ENCODE peak calls at places on chromosomes 3 and 15, in ten cellular contexts. One of them, this sample, is unnamed.

GRCh38 chr15:70348581-70349344 is 251.0 kb upstream of the TLE3 start:
- DNase-seq in globus pallidus: peak
- DNase-seq in NCI-H1694: no peak
- DNase-seq in HFFc6: no peak
- DNase-seq in CD4-positive, CD25-positive, alpha-beta regulatory T cell: no peak
- DNase-seq in ELR: no peak
- DNase-seq in stimulated activated CD4-positive, alpha-beta T cell treated with anti-CD3 and anti-CD28 coated beads, TNF-alpha, amount 100 ng/mL, for 1 hour: no peak
- DNase-seq in lower lobe of right lung: peak
- DNase-seq in HCT116: no peak
- DNase-seq in iPS-NIHi11: no peak
- DNase-seq in this sample: peak

GRCh38 chr15:39118510-39118909 is 462.4 kb upstream of the THBS1 start:
- DNase-seq in stimulated activated CD4-positive, alpha-beta T cell treated with anti-CD3 and anti-CD28 coated beads, TNF-alpha, amount 100 ng/mL, for 1 hour: no peak
- DNase-seq in CD4-positive, CD25-positive, alpha-beta regulatory T cell: no peak
- DNase-seq in HCT116: no peak
- DNase-seq in globus pallidus: no peak
- DNase-seq in HFFc6: peak
- DNase-seq in NCI-H1694: no peak
- DNase-seq in lower lobe of right lung: no peak
- DNase-seq in iPS-NIHi11: no peak
- DNase-seq in ELR: peak
- DNase-seq in this sample: no peak

GRCh38 chr15:46089438-46090044 is 454.7 kb downstream of the SQOR start:
- DNase-seq in HFFc6: no peak
- DNase-seq in iPS-NIHi11: no peak
- DNase-seq in ELR: no peak
- DNase-seq in NCI-H1694: no peak
- DNase-seq in stimulated activated CD4-positive, alpha-beta T cell treated with anti-CD3 and anti-CD28 coated beads, TNF-alpha, amount 100 ng/mL, for 1 hour: no peak
- DNase-seq in HCT116: no peak
- DNase-seq in CD4-positive, CD25-positive, alpha-beta regulatory T cell: no peak
- DNase-seq in lower lobe of right lung: no peak
- DNase-seq in globus pallidus: no peak
- DNase-seq in this sample: no peak

GRCh38 chr15:63491116-63491817 is 13.1 kb upstream of the USP3 start:
- DNase-seq in ELR: no peak
- DNase-seq in CD4-positive, CD25-positive, alpha-beta regulatory T cell: no peak
- DNase-seq in globus pallidus: no peak
- DNase-seq in iPS-NIHi11: no peak
- DNase-seq in HFFc6: no peak
- DNase-seq in NCI-H1694: no peak
- DNase-seq in stimulated activated CD4-positive, alpha-beta T cell treated with anti-CD3 and anti-CD28 coated beads, TNF-alpha, amount 100 ng/mL, for 1 hour: no peak
- DNase-seq in HCT116: no peak
- DNase-seq in lower lobe of right lung: no peak
- DNase-seq in this sample: no peak

GRCh38 chr15:63156708-63157065 is 590 bp downstream of the RPS27L start:
- DNase-seq in CD4-positive, CD25-positive, alpha-beta regulatory T cell: no peak
- DNase-seq in HCT116: no peak
- DNase-seq in NCI-H1694: no peak
- DNase-seq in lower lobe of right lung: no peak
- DNase-seq in ELR: peak
- DNase-seq in globus pallidus: peak
- DNase-seq in stimulated activated CD4-positive, alpha-beta T cell treated with anti-CD3 and anti-CD28 coated beads, TNF-alpha, amount 100 ng/mL, for 1 hour: no peak
- DNase-seq in HFFc6: peak
- DNase-seq in iPS-NIHi11: peak
- DNase-seq in this sample: peak

GRCh38 chr3:40317061-40317676 is 7.7 kb downstream of the EIF1B start:
- DNase-seq in HCT116: peak
- DNase-seq in ELR: peak
- DNase-seq in iPS-NIHi11: peak
- DNase-seq in stimulated activated CD4-positive, alpha-beta T cell treated with anti-CD3 and anti-CD28 coated beads, TNF-alpha, amount 100 ng/mL, for 1 hour: no peak
- DNase-seq in HFFc6: peak
- DNase-seq in CD4-positive, CD25-positive, alpha-beta regulatory T cell: peak
- DNase-seq in globus pallidus: peak
- DNase-seq in lower lobe of right lung: no peak
- DNase-seq in NCI-H1694: no peak
- DNase-seq in this sample: peak

GRCh38 chr3:170907519-170908234 is 760 bp downstream of the EIF5A2 start:
- DNase-seq in HFFc6: peak
- DNase-seq in HCT116: no peak
- DNase-seq in ELR: peak
- DNase-seq in CD4-positive, CD25-positive, alpha-beta regulatory T cell: peak
- DNase-seq in NCI-H1694: no peak
- DNase-seq in lower lobe of right lung: no peak
- DNase-seq in stimulated activated CD4-positive, alpha-beta T cell treated with anti-CD3 and anti-CD28 coated beads, TNF-alpha, amount 100 ng/mL, for 1 hour: no peak
- DNase-seq in globus pallidus: peak
- DNase-seq in iPS-NIHi11: no peak
- DNase-seq in this sample: no peak

GRCh38 chr3:117322866-117323265 is 613.3 kb downstream of the TUSC7 start:
- DNase-seq in ELR: peak
- DNase-seq in NCI-H1694: no peak
- DNase-seq in iPS-NIHi11: peak
- DNase-seq in stimulated activated CD4-positive, alpha-beta T cell treated with anti-CD3 and anti-CD28 coated beads, TNF-alpha, amount 100 ng/mL, for 1 hour: no peak
- DNase-seq in HCT116: no peak
- DNase-seq in HFFc6: no peak
- DNase-seq in CD4-positive, CD25-positive, alpha-beta regulatory T cell: no peak
- DNase-seq in globus pallidus: no peak
- DNase-seq in lower lobe of right lung: no peak
- DNase-seq in this sample: no peak

GRCh38 chr3:155880286-155880685 is 9.8 kb downstream of the GMPS start:
- DNase-seq in CD4-positive, CD25-positive, alpha-beta regulatory T cell: no peak
- DNase-seq in NCI-H1694: no peak
- DNase-seq in HFFc6: no peak
- DNase-seq in lower lobe of right lung: no peak
- DNase-seq in HCT116: no peak
- DNase-seq in ELR: no peak
- DNase-seq in globus pallidus: no peak
- DNase-seq in stimulated activated CD4-positive, alpha-beta T cell treated with anti-CD3 and anti-CD28 coated beads, TNF-alpha, amount 100 ng/mL, for 1 hour: no peak
- DNase-seq in iPS-NIHi11: no peak
- DNase-seq in this sample: no peak

GRCh38 chr3:184773341-184774186 is 38.4 kb upstream of the VPS8 start:
- DNase-seq in HCT116: no peak
- DNase-seq in CD4-positive, CD25-positive, alpha-beta regulatory T cell: no peak
- DNase-seq in ELR: no peak
- DNase-seq in lower lobe of right lung: no peak
- DNase-seq in iPS-NIHi11: no peak
- DNase-seq in stimulated activated CD4-positive, alpha-beta T cell treated with anti-CD3 and anti-CD28 coated beads, TNF-alpha, amount 100 ng/mL, for 1 hour: no peak
- DNase-seq in globus pallidus: no peak
- DNase-seq in NCI-H1694: no peak
- DNase-seq in HFFc6: no peak
- DNase-seq in this sample: no peak

GRCh38 chr3:16477054-16477453 is 36.4 kb downstream of the RFTN1 start:
- DNase-seq in lower lobe of right lung: no peak
- DNase-seq in NCI-H1694: no peak
- DNase-seq in ELR: peak
- DNase-seq in HFFc6: no peak
- DNase-seq in HCT116: no peak
- DNase-seq in globus pallidus: no peak
- DNase-seq in CD4-positive, CD25-positive, alpha-beta regulatory T cell: no peak
- DNase-seq in stimulated activated CD4-positive, alpha-beta T cell treated with anti-CD3 and anti-CD28 coated beads, TNF-alpha, amount 100 ng/mL, for 1 hour: no peak
- DNase-seq in iPS-NIHi11: no peak
- DNase-seq in this sample: peak

GRCh38 chr3:157077565-157077991 is 82.4 kb downstream of the CCNL1 start:
- DNase-seq in ELR: no peak
- DNase-seq in HFFc6: peak
- DNase-seq in stimulated activated CD4-positive, alpha-beta T cell treated with anti-CD3 and anti-CD28 coated beads, TNF-alpha, amount 100 ng/mL, for 1 hour: no peak
- DNase-seq in HCT116: no peak
- DNase-seq in iPS-NIHi11: peak
- DNase-seq in CD4-positive, CD25-positive, alpha-beta regulatory T cell: no peak
- DNase-seq in globus pallidus: peak
- DNase-seq in lower lobe of right lung: no peak
- DNase-seq in NCI-H1694: no peak
- DNase-seq in this sample: no peak

GRCh38 chr3:123271466-123272159 is 69.9 kb downstream of the SEC22A start:
- DNase-seq in iPS-NIHi11: no peak
- DNase-seq in lower lobe of right lung: no peak
- DNase-seq in ELR: no peak
- DNase-seq in NCI-H1694: no peak
- DNase-seq in HFFc6: no peak
- DNase-seq in globus pallidus: no peak
- DNase-seq in CD4-positive, CD25-positive, alpha-beta regulatory T cell: no peak
- DNase-seq in HCT116: no peak
- DNase-seq in stimulated activated CD4-positive, alpha-beta T cell treated with anti-CD3 and anti-CD28 coated beads, TNF-alpha, amount 100 ng/mL, for 1 hour: no peak
- DNase-seq in this sample: no peak

GRCh38 chr15:37941779-37942178 is 7.3 kb downstream of the TMCO5A start:
- DNase-seq in lower lobe of right lung: no peak
- DNase-seq in HFFc6: no peak
- DNase-seq in globus pallidus: no peak
- DNase-seq in CD4-positive, CD25-positive, alpha-beta regulatory T cell: no peak
- DNase-seq in HCT116: no peak
- DNase-seq in NCI-H1694: no peak
- DNase-seq in stimulated activated CD4-positive, alpha-beta T cell treated with anti-CD3 and anti-CD28 coated beads, TNF-alpha, amount 100 ng/mL, for 1 hour: no peak
- DNase-seq in ELR: no peak
- DNase-seq in iPS-NIHi11: no peak
- DNase-seq in this sample: no peak

GRCh38 chr3:8366214-8366613 is 135.4 kb upstream of the LMCD1 start:
- DNase-seq in iPS-NIHi11: no peak
- DNase-seq in NCI-H1694: no peak
- DNase-seq in ELR: no peak
- DNase-seq in CD4-positive, CD25-positive, alpha-beta regulatory T cell: no peak
- DNase-seq in HCT116: no peak
- DNase-seq in HFFc6: no peak
- DNase-seq in stimulated activated CD4-positive, alpha-beta T cell treated with anti-CD3 and anti-CD28 coated beads, TNF-alpha, amount 100 ng/mL, for 1 hour: no peak
- DNase-seq in lower lobe of right lung: no peak
- DNase-seq in globus pallidus: peak
- DNase-seq in this sample: no peak

GRCh38 chr3:195900426-195901355 is 7.7 kb downstream of the TNK2 start:
- DNase-seq in lower lobe of right lung: peak
- DNase-seq in CD4-positive, CD25-positive, alpha-beta regulatory T cell: no peak
- DNase-seq in ELR: peak
- DNase-seq in stimulated activated CD4-positive, alpha-beta T cell treated with anti-CD3 and anti-CD28 coated beads, TNF-alpha, amount 100 ng/mL, for 1 hour: no peak
- DNase-seq in iPS-NIHi11: no peak
- DNase-seq in NCI-H1694: no peak
- DNase-seq in globus pallidus: peak
- DNase-seq in HFFc6: peak
- DNase-seq in HCT116: no peak
- DNase-seq in this sample: no peak

GRCh38 chr15:41930867-41931222 is 37.0 kb upstream of the SPTBN5 start:
- DNase-seq in stimulated activated CD4-positive, alpha-beta T cell treated with anti-CD3 and anti-CD28 coated beads, TNF-alpha, amount 100 ng/mL, for 1 hour: no peak
- DNase-seq in lower lobe of right lung: no peak
- DNase-seq in ELR: no peak
- DNase-seq in iPS-NIHi11: no peak
- DNase-seq in HFFc6: no peak
- DNase-seq in NCI-H1694: no peak
- DNase-seq in HCT116: no peak
- DNase-seq in globus pallidus: no peak
- DNase-seq in CD4-positive, CD25-positive, alpha-beta regulatory T cell: no peak
- DNase-seq in this sample: no peak

GRCh38 chr3:32226875-32227500 is 11.5 kb upstream of the CMTM8 start:
- DNase-seq in lower lobe of right lung: no peak
- DNase-seq in stimulated activated CD4-positive, alpha-beta T cell treated with anti-CD3 and anti-CD28 coated beads, TNF-alpha, amount 100 ng/mL, for 1 hour: no peak
- DNase-seq in iPS-NIHi11: no peak
- DNase-seq in NCI-H1694: no peak
- DNase-seq in HCT116: peak
- DNase-seq in ELR: peak
- DNase-seq in HFFc6: peak
- DNase-seq in CD4-positive, CD25-positive, alpha-beta regulatory T cell: no peak
- DNase-seq in globus pallidus: no peak
- DNase-seq in this sample: no peak

GRCh38 chr15:35484231-35484945 is 61.6 kb downstream of the DPH6 start:
- DNase-seq in stimulated activated CD4-positive, alpha-beta T cell treated with anti-CD3 and anti-CD28 coated beads, TNF-alpha, amount 100 ng/mL, for 1 hour: no peak
- DNase-seq in HFFc6: no peak
- DNase-seq in globus pallidus: no peak
- DNase-seq in CD4-positive, CD25-positive, alpha-beta regulatory T cell: no peak
- DNase-seq in iPS-NIHi11: no peak
- DNase-seq in NCI-H1694: no peak
- DNase-seq in ELR: no peak
- DNase-seq in lower lobe of right lung: no peak
- DNase-seq in HCT116: no peak
- DNase-seq in this sample: peak

GRCh38 chr3:187807086-187807862 is 62.0 kb upstream of the BCL6 start:
- DNase-seq in ELR: peak
- DNase-seq in lower lobe of right lung: no peak
- DNase-seq in CD4-positive, CD25-positive, alpha-beta regulatory T cell: no peak
- DNase-seq in HCT116: no peak
- DNase-seq in HFFc6: peak
- DNase-seq in stimulated activated CD4-positive, alpha-beta T cell treated with anti-CD3 and anti-CD28 coated beads, TNF-alpha, amount 100 ng/mL, for 1 hour: no peak
- DNase-seq in iPS-NIHi11: no peak
- DNase-seq in globus pallidus: no peak
- DNase-seq in NCI-H1694: no peak
- DNase-seq in this sample: peak

GRCh38 chr15:80550219-80550909 is 144.7 kb upstream of the ABHD17C start:
- DNase-seq in NCI-H1694: no peak
- DNase-seq in stimulated activated CD4-positive, alpha-beta T cell treated with anti-CD3 and anti-CD28 coated beads, TNF-alpha, amount 100 ng/mL, for 1 hour: no peak
- DNase-seq in lower lobe of right lung: no peak
- DNase-seq in ELR: peak
- DNase-seq in globus pallidus: no peak
- DNase-seq in CD4-positive, CD25-positive, alpha-beta regulatory T cell: no peak
- DNase-seq in iPS-NIHi11: no peak
- DNase-seq in HCT116: no peak
- DNase-seq in HFFc6: peak
- DNase-seq in this sample: peak

GRCh38 chr3:109806929-109807328 is 469.6 kb upstream of the DPPA4 start:
- DNase-seq in globus pallidus: no peak
- DNase-seq in stimulated activated CD4-positive, alpha-beta T cell treated with anti-CD3 and anti-CD28 coated beads, TNF-alpha, amount 100 ng/mL, for 1 hour: peak
- DNase-seq in HCT116: peak
- DNase-seq in ELR: peak
- DNase-seq in CD4-positive, CD25-positive, alpha-beta regulatory T cell: peak
- DNase-seq in NCI-H1694: no peak
- DNase-seq in iPS-NIHi11: no peak
- DNase-seq in lower lobe of right lung: no peak
- DNase-seq in HFFc6: peak
- DNase-seq in this sample: no peak

GRCh38 chr3:170054204-170054603 is 16.4 kb downstream of the GPR160 start:
- DNase-seq in globus pallidus: no peak
- DNase-seq in HCT116: no peak
- DNase-seq in HFFc6: no peak
- DNase-seq in ELR: peak
- DNase-seq in stimulated activated CD4-positive, alpha-beta T cell treated with anti-CD3 and anti-CD28 coated beads, TNF-alpha, amount 100 ng/mL, for 1 hour: no peak
- DNase-seq in iPS-NIHi11: no peak
- DNase-seq in NCI-H1694: no peak
- DNase-seq in lower lobe of right lung: no peak
- DNase-seq in CD4-positive, CD25-positive, alpha-beta regulatory T cell: peak
- DNase-seq in this sample: peak

GRCh38 chr15:27059610-27060202 is 88.7 kb downstream of the GABRG3 start:
- DNase-seq in stimulated activated CD4-positive, alpha-beta T cell treated with anti-CD3 and anti-CD28 coated beads, TNF-alpha, amount 100 ng/mL, for 1 hour: no peak
- DNase-seq in HCT116: peak
- DNase-seq in lower lobe of right lung: no peak
- DNase-seq in HFFc6: peak
- DNase-seq in ELR: peak
- DNase-seq in iPS-NIHi11: peak
- DNase-seq in CD4-positive, CD25-positive, alpha-beta regulatory T cell: no peak
- DNase-seq in globus pallidus: peak
- DNase-seq in NCI-H1694: peak
- DNase-seq in this sample: peak

GRCh38 chr3:187063286-187064081 is 75.8 kb downstream of the RPL39L start:
- DNase-seq in HCT116: no peak
- DNase-seq in stimulated activated CD4-positive, alpha-beta T cell treated with anti-CD3 and anti-CD28 coated beads, TNF-alpha, amount 100 ng/mL, for 1 hour: no peak
- DNase-seq in HFFc6: no peak
- DNase-seq in CD4-positive, CD25-positive, alpha-beta regulatory T cell: peak
- DNase-seq in ELR: no peak
- DNase-seq in globus pallidus: no peak
- DNase-seq in NCI-H1694: no peak
- DNase-seq in lower lobe of right lung: no peak
- DNase-seq in iPS-NIHi11: no peak
- DNase-seq in this sample: peak

GRCh38 chr3:190120161-190121060 is at the start of gene P3H2:
- DNase-seq in stimulated activated CD4-positive, alpha-beta T cell treated with anti-CD3 and anti-CD28 coated beads, TNF-alpha, amount 100 ng/mL, for 1 hour: no peak
- DNase-seq in HFFc6: peak
- DNase-seq in globus pallidus: peak
- DNase-seq in iPS-NIHi11: peak
- DNase-seq in CD4-positive, CD25-positive, alpha-beta regulatory T cell: no peak
- DNase-seq in NCI-H1694: peak
- DNase-seq in HCT116: peak
- DNase-seq in lower lobe of right lung: peak
- DNase-seq in ELR: peak
- DNase-seq in this sample: peak

GRCh38 chr15:85406916-85407315 is 26.5 kb downstream of the AKAP13 start:
- DNase-seq in NCI-H1694: no peak
- DNase-seq in stimulated activated CD4-positive, alpha-beta T cell treated with anti-CD3 and anti-CD28 coated beads, TNF-alpha, amount 100 ng/mL, for 1 hour: no peak
- DNase-seq in CD4-positive, CD25-positive, alpha-beta regulatory T cell: no peak
- DNase-seq in lower lobe of right lung: no peak
- DNase-seq in HCT116: no peak
- DNase-seq in globus pallidus: no peak
- DNase-seq in iPS-NIHi11: no peak
- DNase-seq in HFFc6: peak
- DNase-seq in ELR: peak
- DNase-seq in this sample: peak

GRCh38 chr15:63093486-63094205 is 28.0 kb upstream of the LACTB start:
- DNase-seq in NCI-H1694: peak
- DNase-seq in HCT116: peak
- DNase-seq in globus pallidus: peak
- DNase-seq in stimulated activated CD4-positive, alpha-beta T cell treated with anti-CD3 and anti-CD28 coated beads, TNF-alpha, amount 100 ng/mL, for 1 hour: peak
- DNase-seq in CD4-positive, CD25-positive, alpha-beta regulatory T cell: peak
- DNase-seq in HFFc6: peak
- DNase-seq in iPS-NIHi11: peak
- DNase-seq in ELR: peak
- DNase-seq in lower lobe of right lung: peak
- DNase-seq in this sample: peak